ENCODE peak calls at places on chromosomes 7 and 10, in four cellular contexts. R is heart right ventricle; Q is epithelial cell of esophagus; A is CD8-positive, alpha-beta T cell. F is an unnamed sample.
A peak's percentile ranks its signal among the peaks of the same experiment; 100 is the strongest.

GRCh38 chr7:20220293-20220755 is 3.1 kb upstream of the MACC1 start:
- DNase-seq in R (no peak), Q (no peak), A (no peak), F (no peak)

GRCh38 chr7:134452991-134453473 is 5.9 kb downstream of the AKR1B1 start:
- DNase-seq in R (no peak), Q (no peak), A (no peak), F (no peak)

GRCh38 chr7:25720427-25720826 is 431.6 kb upstream of the NFE2L3 start:
- DNase-seq in R (no peak), Q (peak; percentile 39), A (no peak), F (no peak)

GRCh38 chr10:99785646-99786045 is 3.2 kb downstream of the ABCC2 start:
- DNase-seq in R (no peak), Q (peak; percentile 82), A (no peak), F (no peak)

GRCh38 chr10:115879372-115879771 is 393.6 kb downstream of the GFRA1 start:
- DNase-seq in R (no peak), Q (no peak), A (no peak), F (no peak)

GRCh38 chr7:7686806-7687205 is 31.6 kb downstream of the RPA3 start:
- DNase-seq in R (no peak), Q (no peak), A (no peak), F (no peak)

GRCh38 chr7:157864911-157865310 is 528.1 kb downstream of the DNAJB6 start:
- DNase-seq in R (no peak), Q (no peak), A (no peak), F (no peak)

GRCh38 chr10:121754667-121755066 is 156.4 kb upstream of the FGFR2 start:
- DNase-seq in R (no peak), Q (peak; percentile 11), A (no peak), F (no peak)

GRCh38 chr7:116674508-116675173 is 2.6 kb downstream of the MET start:
- DNase-seq in R (no peak), Q (peak; percentile 95), A (no peak), F (no peak)

GRCh38 chr7:110373514-110374258 is 717.2 kb upstream of the LRRN3 start:
- DNase-seq in R (no peak), Q (no peak), A (no peak), F (no peak)

GRCh38 chr7:5408777-5409176 is 14.9 kb downstream of the TNRC18 start:
- DNase-seq in R (no peak), Q (peak; percentile 73), A (no peak), F (no peak)

GRCh38 chr10:31004611-31005193 is 27.0 kb downstream of the ZNF438 start:
- DNase-seq in R (no peak), Q (peak; percentile 74), A (no peak), F (peak; percentile 51)

GRCh38 chr10:18793951-18794350 is 134.7 kb downstream of the ARL5B start:
- DNase-seq in R (no peak), Q (peak; percentile 15), A (no peak), F (no peak)

GRCh38 chr10:49081532-49082275 is 33.6 kb downstream of the VSTM4 start:
- DNase-seq in R (peak; percentile 67), Q (no peak), A (no peak), F (no peak)

GRCh38 chr7:44291733-44292395 is 33.5 kb downstream of the CAMK2B start:
- DNase-seq in R (no peak), Q (no peak), A (no peak), F (no peak)

GRCh38 chr10:104327745-104328635 is 10.3 kb downstream of the ITPRIP start:
- DNase-seq in R (peak; percentile 66), Q (peak; percentile 84), A (no peak), F (no peak)

GRCh38 chr7:36062159-36062815 is 90.8 kb upstream of the EEPD1 start:
- DNase-seq in R (no peak), Q (no peak), A (no peak), F (no peak)

GRCh38 chr7:157803906-157804305 is 467.1 kb downstream of the DNAJB6 start:
- DNase-seq in R (no peak), Q (no peak), A (no peak), F (no peak)

GRCh38 chr7:101009629-101010028 is 10.3 kb upstream of the MUC17 start:
- DNase-seq in R (no peak), Q (no peak), A (no peak), F (no peak)

GRCh38 chr10:32454148-32454547 is 8.2 kb downstream of the CCDC7 start:
- DNase-seq in R (no peak), Q (no peak), A (no peak), F (no peak)

GRCh38 chr10:99945286-99945685 is 64.5 kb downstream of the DNMBP start:
- DNase-seq in R (no peak), Q (peak; percentile 72), A (no peak), F (peak; percentile 54)

GRCh38 chr7:79555571-79555970 is 102.1 kb upstream of the MAGI2 start:
- DNase-seq in R (no peak), Q (no peak), A (no peak), F (no peak)

GRCh38 chr10:27242951-27243551 is 2.5 kb upstream of the ACBD5 start:
- DNase-seq in R (no peak), Q (peak; percentile 57), A (peak; percentile 62), F (no peak)

GRCh38 chr7:139183878-139184338 is 47.1 kb upstream of the UBN2 start:
- DNase-seq in R (no peak), Q (no peak), A (no peak), F (no peak)

GRCh38 chr7:139186146-139186545 is 44.9 kb upstream of the UBN2 start:
- DNase-seq in R (no peak), Q (no peak), A (no peak), F (no peak)

GRCh38 chr7:139180700-139181311 is 50.2 kb upstream of the UBN2 start:
- DNase-seq in R (no peak), Q (peak; percentile 50), A (no peak), F (no peak)

GRCh38 chr7:139181404-139181803 is 49.6 kb upstream of the UBN2 start:
- DNase-seq in R (no peak), Q (peak; percentile 42), A (no peak), F (no peak)

GRCh38 chr7:139182363-139182762 is 48.7 kb upstream of the UBN2 start:
- DNase-seq in R (no peak), Q (no peak), A (no peak), F (no peak)
- H3K4me3 ChIP-seq in R (no peak overlapping the region), Q (no peak overlapping the region), A (no peak overlapping the region), F (no peak overlapping the region)

DNA sequence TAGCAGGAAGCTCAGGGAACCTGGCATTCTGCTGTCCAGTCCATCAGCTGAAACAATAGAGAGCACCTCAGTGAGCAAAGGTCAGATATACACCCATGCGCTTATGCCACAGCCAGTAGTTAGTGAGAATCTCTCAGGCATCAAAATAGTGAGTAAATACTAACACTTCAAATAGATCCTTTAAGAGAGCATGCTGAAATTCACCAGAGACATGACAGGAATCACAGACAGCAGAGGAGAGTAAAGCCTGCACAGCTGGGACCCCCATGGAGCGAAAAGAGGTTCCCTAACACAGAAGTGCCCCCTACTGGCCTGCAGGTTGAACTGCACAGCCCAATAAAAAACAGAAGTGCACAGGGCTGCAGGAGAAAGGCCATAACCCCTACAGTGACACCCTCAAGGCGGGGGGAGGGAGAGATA is 57.6 kb upstream of the ANTXRL start:
- DNase-seq in R (no peak), Q (no peak), A (no peak), F (no peak)
- TF ChIP-seq CTCF in R (peak; percentile 42), Q (peak; percentile 62), A (peak; percentile 51), F (peak; percentile 48)

GRCh38 chr7:27138987-27139334 is 4.5 kb downstream of the HOXA5 start:
- DNase-seq in R (no peak), Q (no peak), A (no peak), F (no peak)

GRCh38 chr7:27141138-27141537 is 2.3 kb downstream of the HOXA5 start:
- DNase-seq in R (no peak), Q (no peak), A (no peak), F (no peak)

GRCh38 chr7:27139335-27140107 is 4.0 kb downstream of the HOXA5 start:
- DNase-seq in R (no peak), Q (no peak), A (no peak), F (no peak)

GRCh38 chr7:27141591-27142561 is 1.6 kb downstream of the HOXA5 start:
- DNase-seq in R (no peak), Q (no peak), A (no peak), F (no peak)

DNA sequence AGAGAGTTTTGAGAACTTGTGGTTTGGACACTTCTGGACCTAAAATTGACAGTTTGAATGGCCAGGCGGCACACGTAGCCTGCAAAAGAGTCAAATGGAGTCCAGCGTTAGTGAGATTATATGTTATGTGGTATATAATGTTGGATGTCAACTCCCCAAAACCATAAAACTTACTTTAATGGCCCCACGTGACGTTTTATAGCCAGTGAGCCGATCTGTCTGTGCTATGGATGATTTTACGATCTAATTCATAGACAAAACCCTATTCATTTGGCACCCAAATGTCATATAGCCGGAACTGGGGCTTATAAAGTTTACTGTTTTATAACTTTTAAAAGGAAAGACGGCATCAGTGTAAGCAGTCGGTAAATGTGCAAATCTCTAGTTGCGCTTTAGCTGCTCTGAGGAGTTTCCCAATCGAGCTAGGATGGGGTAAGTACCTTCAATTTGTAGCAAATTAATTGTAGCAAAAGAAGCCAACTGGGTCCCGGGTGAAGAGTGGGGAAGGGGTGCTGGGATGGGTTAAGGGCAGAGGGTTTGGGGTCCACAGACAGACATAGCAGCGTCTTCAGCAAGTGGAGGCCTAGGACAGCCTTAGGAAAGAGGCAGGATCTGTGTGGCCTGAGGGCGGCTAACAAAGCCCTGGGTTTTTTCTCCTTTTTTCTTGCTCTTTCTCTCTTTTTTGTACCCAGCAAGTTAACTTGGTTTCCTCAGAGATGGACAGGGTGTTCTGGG is 3.2 kb downstream of the HOXA5 start:
- DNase-seq in R (no peak), Q (no peak), A (no peak), F (no peak)
- H3K4me3 ChIP-seq in R (no peak overlapping the region), Q (no peak overlapping the region), A (no peak overlapping the region), F (no peak overlapping the region)

GRCh38 chr10:50552771-50553535 is 70.8 kb downstream of the SGMS1 start:
- DNase-seq in R (no peak), Q (peak; percentile 54), A (peak; percentile 24), F (no peak)
- TF ChIP-seq CTCF in R (peak; percentile 36), Q (peak; percentile 39), A (no peak), F (peak; percentile 19)

GRCh38 chr7:65379318-65379717 is 5.7 kb downstream of the ZNF92 start:
- DNase-seq in R (no peak), Q (no peak), A (no peak), F (no peak)

GRCh38 chr7:65382452-65382851 is 8.8 kb downstream of the ZNF92 start:
- DNase-seq in R (no peak), Q (no peak), A (no peak), F (no peak)

DNA sequence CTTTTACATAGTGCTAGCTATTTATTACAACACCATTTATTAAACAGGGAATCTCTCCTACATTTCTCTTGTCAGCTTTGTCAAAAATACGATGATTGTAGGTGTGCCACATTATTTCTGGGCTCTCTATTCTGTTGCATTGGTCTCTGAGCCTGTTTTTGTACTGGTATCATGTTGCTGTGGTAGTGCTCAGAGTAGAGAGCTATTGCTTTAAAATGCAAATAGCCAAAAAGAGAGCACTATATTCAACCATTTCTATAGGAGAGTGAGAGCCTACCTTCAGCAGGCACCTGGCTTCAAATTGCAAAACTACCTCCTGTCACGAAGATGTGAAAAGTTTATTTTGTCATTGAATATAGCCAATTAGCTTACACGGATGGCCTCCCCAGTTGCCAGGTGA is 8.1 kb downstream of the ZNF92 start:
- DNase-seq in R (no peak), Q (no peak), A (no peak), F (no peak)
- H3K4me3 ChIP-seq in R (no peak overlapping the region), Q (no peak overlapping the region), A (no peak overlapping the region), F (no peak overlapping the region)

GRCh38 chr7:120856621-120857352 is 1.2 kb downstream of the TSPAN12 start:
- DNase-seq in R (peak; percentile 36), Q (peak; percentile 16), A (no peak), F (no peak)
- TF ChIP-seq CTCF in R (no peak), Q (no peak), A (no peak), F (no peak)

F was measured in AG04449.